ENCODE peak calls at places on chromosomes 7 and 10, in ten cellular contexts. C, Y, P, B, Q, W, R, K, N and S are unnamed samples.

GRCh38 chr7:192035-192649 is at the start of gene FAM20C:
- DNase-seq in Q (peak), P (no peak), K (peak), W (peak), N (peak), Y (peak), R (peak), C (peak), B (peak), S (peak)

GRCh38 chr10:55747244-55747643 is 613.8 kb downstream of the ZWINT start:
- DNase-seq in B (no peak), Y (no peak), R (no peak), P (no peak), Q (no peak), C (no peak), W (no peak), K (no peak), N (no peak), S (no peak)

GRCh38 chr10:126904807-126905686 is at the start of gene DOCK1:
- DNase-seq in W (peak), Y (peak), P (no peak), N (peak), C (peak), K (peak), R (peak), Q (peak), B (no peak), S (peak)

GRCh38 chr10:63197304-63198092 is 64.4 kb downstream of the NRBF2 start:
- DNase-seq in Q (peak), K (peak), R (no peak), C (no peak), P (no peak), N (peak), B (no peak), W (no peak), Y (no peak), S (no peak)

GRCh38 chr7:2109936-2110585 is 122.7 kb downstream of the MAD1L1 start:
- DNase-seq in Q (peak), N (peak), C (no peak), W (no peak), K (peak), P (no peak), R (no peak), B (no peak), Y (no peak), S (no peak)

GRCh38 chr10:12405342-12406320 is 56.3 kb downstream of the CAMK1D start:
- DNase-seq in P (peak), C (peak), R (no peak), B (no peak), K (no peak), N (no peak), W (no peak), Y (no peak), Q (no peak), S (no peak)

GRCh38 chr7:132169730-132170129 is 406.5 kb downstream of the PLXNA4 start:
- DNase-seq in W (no peak), R (no peak), Q (no peak), B (no peak), N (no peak), P (no peak), Y (no peak), C (no peak), K (no peak), S (no peak)

GRCh38 chr10:131841669-131842139 is 59.1 kb upstream of the PPP2R2D start:
- DNase-seq in N (no peak), K (no peak), C (peak), Q (no peak), Y (no peak), B (no peak), P (no peak), R (no peak), W (no peak), S (no peak)

GRCh38 chr7:151051108-151051507 is 2.8 kb downstream of the ASIC3 start:
- DNase-seq in Y (peak), W (peak), B (peak), C (no peak), N (peak), P (no peak), R (peak), Q (peak), K (peak), S (peak)

GRCh38 chr10:111102381-111102973 is 25.6 kb downstream of the ADRA2A start:
- DNase-seq in Q (no peak), R (no peak), C (no peak), K (no peak), Y (no peak), P (no peak), B (no peak), N (no peak), W (no peak), S (no peak)

GRCh38 chr7:55592492-55592891 is 20.2 kb upstream of the VOPP1 start:
- DNase-seq in W (no peak), R (no peak), P (no peak), C (no peak), B (no peak), Y (no peak), K (no peak), Q (no peak), N (no peak), S (no peak)

GRCh38 chr7:48638041-48638440 is 286.3 kb upstream of the CDC14C start:
- DNase-seq in K (no peak), P (no peak), W (no peak), C (no peak), B (no peak), Q (no peak), Y (no peak), N (no peak), R (no peak), S (no peak)

GRCh38 chr10:74199315-74199714 is 48.3 kb downstream of the ADK start:
- DNase-seq in B (no peak), W (no peak), P (no peak), Q (no peak), N (no peak), K (no peak), C (no peak), Y (no peak), R (no peak), S (no peak)

GRCh38 chr7:128410092-128410665 is 397 bp upstream of the IMPDH1 start:
- DNase-seq in W (peak), B (peak), K (peak), Y (no peak), Q (peak), R (peak), C (no peak), P (peak), N (peak), S (peak)

GRCh38 chr7:101804087-101804631 is 13.3 kb upstream of the CUX1 start:
- DNase-seq in Q (no peak), R (peak), Y (no peak), K (no peak), C (no peak), W (no peak), P (no peak), N (no peak), B (peak), S (no peak)

GRCh38 chr10:26043469-26043868 is 109.4 kb downstream of the MYO3A start:
- DNase-seq in B (no peak), N (no peak), P (no peak), C (no peak), R (no peak), Y (no peak), K (no peak), W (no peak), Q (no peak), S (no peak)

GRCh38 chr7:143250822-143251221 is 12.4 kb upstream of the GSTK1 start:
- DNase-seq in C (no peak), W (no peak), Q (no peak), N (no peak), B (no peak), K (peak), Y (no peak), P (no peak), R (no peak), S (no peak)

GRCh38 chr10:11377267-11377666 is 234.2 kb downstream of the USP6NL start:
- DNase-seq in P (no peak), Y (no peak), N (no peak), W (no peak), K (no peak), C (no peak), B (no peak), R (no peak), Q (no peak), S (no peak)

GRCh38 chr7:36188923-36189322 is 35.9 kb downstream of the EEPD1 start:
- DNase-seq in C (no peak), B (no peak), R (no peak), Q (no peak), W (no peak), N (no peak), K (no peak), Y (no peak), P (no peak), S (no peak)

GRCh38 chr7:129311429-129311828 is 86.6 kb downstream of the AHCYL2 start:
- DNase-seq in N (no peak), K (no peak), P (no peak), Q (no peak), B (no peak), Y (no peak), R (no peak), C (no peak), W (no peak), S (no peak)

GRCh38 chr7:22594020-22594419 is 94.0 kb upstream of the STEAP1B start:
- DNase-seq in W (no peak), N (no peak), K (no peak), B (no peak), Q (no peak), P (peak), Y (no peak), C (no peak), R (no peak), S (no peak)

GRCh38 chr7:154744226-154744860 is 258.6 kb downstream of the PAXIP1 start:
- DNase-seq in R (peak), N (no peak), B (no peak), K (peak), Q (no peak), C (no peak), P (no peak), Y (peak), W (peak), S (no peak)

GRCh38 chr10:74851834-74852233 is 25.4 kb downstream of the KAT6B start:
- DNase-seq in W (no peak), B (no peak), N (no peak), C (no peak), R (no peak), P (no peak), Q (no peak), Y (no peak), K (no peak), S (no peak)

GRCh38 chr7:117781707-117782106 is 91.5 kb downstream of the CTTNBP2 start:
- DNase-seq in W (no peak), C (no peak), Q (peak), Y (no peak), R (no peak), P (no peak), N (no peak), K (peak), B (no peak), S (no peak)

GRCh38 chr7:117803476-117803875 is 69.8 kb downstream of the CTTNBP2 start:
- DNase-seq in Q (no peak), Y (no peak), C (no peak), W (no peak), B (no peak), K (no peak), P (no peak), N (no peak), R (no peak), S (no peak)

GRCh38 chr7:768881-769504 is 41.9 kb upstream of the PRKAR1B start:
- DNase-seq in P (no peak), K (no peak), R (peak), C (no peak), N (peak), W (peak), Q (peak), Y (no peak), B (no peak), S (peak)

GRCh38 chr10:72258617-72259016 is 15.1 kb upstream of the DDIT4 start:
- DNase-seq in W (no peak), R (no peak), Q (no peak), N (no peak), P (no peak), B (no peak), K (no peak), C (no peak), Y (no peak), S (no peak)

GRCh38 chr7:49706106-49706505 is 67.3 kb upstream of the VWC2 start:
- DNase-seq in B (no peak), W (no peak), R (no peak), C (no peak), Q (no peak), Y (no peak), N (no peak), P (no peak), K (no peak), S (no peak)

GRCh38 chr7:22435105-22435504 is 64.9 kb downstream of the STEAP1B start:
- DNase-seq in Q (no peak), N (no peak), B (no peak), P (no peak), Y (no peak), R (no peak), W (no peak), C (no peak), K (no peak), S (no peak)

GRCh38 chr10:88963318-88963717 is 10.7 kb upstream of the ACTA2 start:
- DNase-seq in Y (no peak), R (no peak), Q (no peak), C (no peak), P (no peak), W (no peak), N (no peak), B (no peak), K (no peak), S (no peak)

GRCh38 chr7:157502701-157503111 is 165.9 kb downstream of the DNAJB6 start:
- DNase-seq in W (no peak), R (no peak), B (peak), N (peak), K (peak), Q (no peak), P (no peak), Y (no peak), C (peak), S (peak)

GRCh38 chr10:76632158-76633051 is 1005.2 kb downstream of the KCNMA1 start:
- DNase-seq in B (no peak), W (peak), R (peak), P (peak), Q (no peak), Y (no peak), K (peak), N (no peak), C (no peak), S (peak)

GRCh38 chr7:2269468-2270460 is 27.7 kb downstream of the NUDT1 start:
- DNase-seq in P (no peak), K (peak), W (no peak), N (peak), C (no peak), Y (no peak), B (no peak), Q (peak), R (no peak), S (no peak)

GRCh38 chr10:37975407-37975991 is 948 bp downstream of the ZNF25 start:
- DNase-seq in N (peak), P (no peak), B (no peak), Q (peak), C (no peak), W (no peak), K (peak), R (peak), Y (no peak), S (no peak)

GRCh38 chr7:112234147-112234546 is 27.7 kb downstream of the ZNF277 start:
- DNase-seq in W (no peak), Y (no peak), K (no peak), R (no peak), B (no peak), C (no peak), N (no peak), Q (no peak), P (no peak), S (no peak)

GRCh38 chr7:8057566-8057965 is 89.0 kb downstream of the GLCCI1 start:
- DNase-seq in K (no peak), B (no peak), Y (no peak), R (no peak), C (no peak), P (no peak), Q (no peak), N (no peak), W (no peak), S (no peak)
- TF ChIP-seq CTCF in K (no peak), B (no peak), Y (no peak), R (no peak), C (no peak), P (no peak), Q (no peak), N (no peak), W (no peak), S (no peak)

GRCh38 chr10:123147635-123148413 is at the start of gene HMX2:
- DNase-seq in W (peak), B (no peak), Q (no peak), P (no peak), K (no peak), N (no peak), R (peak), Y (no peak), C (no peak), S (no peak)
- TF ChIP-seq CTCF in W (no peak), B (no peak), Q (no peak), P (no peak), K (no peak), N (no peak), R (no peak), Y (no peak), C (no peak), S (no peak)

DNA sequence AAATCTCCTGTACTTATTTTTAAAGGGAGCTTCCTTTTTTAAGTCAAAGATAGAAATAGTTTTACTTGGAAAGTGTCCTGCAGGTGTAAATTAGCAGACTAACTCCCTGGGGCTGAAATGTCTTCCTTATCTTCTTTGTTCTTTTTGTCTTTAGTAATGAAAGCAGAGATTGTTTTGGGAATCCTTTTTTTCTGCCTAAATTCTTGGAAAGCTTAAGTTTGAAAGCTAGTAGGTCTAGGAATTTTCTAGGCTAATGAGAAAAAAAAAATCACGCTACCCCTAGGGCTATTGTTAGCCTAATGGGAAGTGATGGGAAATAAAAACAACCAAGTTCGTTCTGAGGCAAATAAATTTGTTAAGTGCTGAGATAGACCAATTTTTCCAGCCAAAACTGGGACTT is 139.1 kb upstream of the CSTF2T start:
- DNase-seq in N (no peak), W (no peak), B (no peak), C (no peak), P (no peak), Y (no peak), R (no peak), Q (no peak), K (no peak), S (no peak)
- TF ChIP-seq CTCF in N (no peak), W (no peak), B (no peak), C (no peak), P (no peak), Y (no peak), R (no peak), Q (no peak), K (no peak), S (no peak)

GRCh38 chr7:20542594-20542993 is 72.9 kb upstream of the ABCB5 start:
- DNase-seq in B (no peak), C (no peak), Y (no peak), K (peak), N (peak), Q (peak), R (no peak), P (peak), W (no peak), S (peak)

GRCh38 chr7:20543565-20543964 is 71.9 kb upstream of the ABCB5 start:
- DNase-seq in K (no peak), B (no peak), N (no peak), R (no peak), C (no peak), W (no peak), Q (no peak), Y (no peak), P (no peak), S (no peak)

GRCh38 chr7:20535541-20535940 is 79.9 kb upstream of the ABCB5 start:
- DNase-seq in N (no peak), B (no peak), K (no peak), Q (no peak), W (no peak), C (no peak), Y (no peak), P (no peak), R (no peak), S (no peak)

GRCh38 chr7:20541615-20542349 is 73.7 kb upstream of the ABCB5 start:
- DNase-seq in Q (no peak), W (no peak), P (no peak), K (no peak), C (no peak), B (no peak), R (no peak), Y (no peak), N (no peak), S (no peak)

GRCh38 chr7:20539201-20539600 is 76.3 kb upstream of the ABCB5 start:
- DNase-seq in N (peak), W (no peak), C (no peak), K (peak), Y (no peak), Q (no peak), R (no peak), P (no peak), B (no peak), S (no peak)
- TF ChIP-seq CTCF in N (peak), W (no peak), C (no peak), K (peak), Y (peak), Q (peak), R (no peak), P (peak), B (no peak), S (no peak)

GRCh38 chr7:27210441-27211083 is 10.7 kb upstream of the HOXA13 start:
- DNase-seq in B (peak), K (peak), W (peak), Q (peak), R (peak), Y (peak), N (peak), C (no peak), P (no peak), S (peak)
- TF ChIP-seq CTCF in B (peak), K (peak), W (peak), Q (peak), R (peak), Y (peak), N (peak), C (peak), P (peak), S (peak)

GRCh38 chr10:99714446-99714845 is 17.5 kb downstream of the COX15 start:
- DNase-seq in W (no peak), B (no peak), R (no peak), K (no peak), P (no peak), Q (no peak), N (no peak), C (no peak), Y (no peak), S (no peak)

GRCh38 chr10:99708428-99709010 is 23.4 kb downstream of the COX15 start:
- DNase-seq in K (no peak), C (no peak), W (no peak), Q (peak), R (no peak), N (no peak), Y (no peak), P (no peak), B (no peak), S (no peak)

GRCh38 chr10:99709480-99710229 is 22.3 kb downstream of the COX15 start:
- DNase-seq in N (peak), K (peak), Q (peak), Y (no peak), B (no peak), C (no peak), R (peak), P (no peak), W (no peak), S (no peak)

DNA sequence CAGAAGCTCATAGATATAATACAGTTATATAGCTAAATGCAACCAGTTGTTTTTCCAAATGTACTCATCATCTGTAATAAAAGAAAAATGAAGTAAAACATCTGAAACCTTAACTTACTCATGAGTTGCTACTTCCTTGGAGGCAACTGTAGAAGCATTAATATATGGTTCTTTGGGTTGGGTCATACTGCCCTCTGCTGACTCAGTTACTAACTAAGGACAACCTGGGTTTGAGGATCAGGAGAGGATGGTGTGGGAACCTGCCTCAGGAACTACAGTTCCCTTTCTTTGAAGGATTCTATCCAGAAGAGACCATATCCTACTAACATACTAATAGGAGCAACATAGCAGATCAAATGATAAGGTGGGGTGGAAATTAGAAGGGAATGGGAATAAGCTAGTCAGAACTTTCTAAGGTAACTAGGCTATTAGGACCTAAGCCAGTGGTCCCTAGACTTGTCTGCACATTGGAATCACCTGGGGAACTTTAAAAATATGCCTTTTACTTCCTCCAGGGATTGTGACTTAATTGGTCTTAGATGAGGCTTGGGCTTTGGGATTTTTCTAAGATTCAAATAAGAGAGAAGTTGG is 20.7 kb downstream of the COX15 start:
- DNase-seq in K (peak), W (peak), B (no peak), Q (peak), C (no peak), R (peak), P (no peak), Y (no peak), N (peak), S (no peak)
- TF ChIP-seq CTCF in K (peak), W (peak), B (peak), Q (peak), C (peak), R (peak), P (peak), Y (peak), N (peak), S (peak)

GRCh38 chr7:44547536-44548221 is 6.5 kb upstream of the NPC1L1 start:
- DNase-seq in B (no peak), N (no peak), Q (peak), Y (no peak), K (peak), R (no peak), W (no peak), P (peak), C (no peak), S (no peak)
- TF ChIP-seq CTCF in B (no peak), N (no peak), Q (no peak), Y (no peak), K (no peak), R (no peak), W (no peak), P (no peak), C (no peak), S (no peak)